ENCODE peak calls at places on chromosome 3, in seven cellular contexts. R, P, M, C, Y, U and L are unnamed samples.

GRCh38 chr3:41339758-41340157 is 140.5 kb downstream of the CTNNB1 start:
- DNase-seq in Y (no peak), M (no peak), C (no peak), P (no peak), U (no peak), R (no peak), L (no peak)

GRCh38 chr3:83048556-83048955 is 1287.1 kb upstream of the GBE1 start:
- DNase-seq in U (no peak), Y (no peak), R (no peak), P (no peak), C (no peak), M (no peak), L (no peak)

GRCh38 chr3:128584412-128585020 is 66.1 kb downstream of the RPN1 start:
- DNase-seq in P (no peak), R (peak), M (peak), C (no peak), U (no peak), Y (peak), L (peak)

GRCh38 chr3:65828706-65829105 is 210.0 kb downstream of the MAGI1 start:
- DNase-seq in C (no peak), U (no peak), R (no peak), Y (no peak), M (no peak), P (no peak), L (no peak)

GRCh38 chr3:84601303-84601702 is 357.5 kb upstream of the CADM2 start:
- DNase-seq in M (no peak), U (no peak), C (no peak), R (no peak), Y (no peak), P (no peak), L (no peak)

GRCh38 chr3:42803800-42804112 is 534 bp downstream of the HIGD1A start:
- DNase-seq in C (peak), P (peak), U (no peak), R (no peak), M (peak), Y (peak), L (no peak)

GRCh38 chr3:191131305-191131704 is 67.7 kb upstream of the OSTN start:
- DNase-seq in R (no peak), Y (no peak), C (no peak), U (no peak), M (no peak), P (no peak), L (no peak)

GRCh38 chr3:98548544-98548943 is 16.8 kb downstream of the GPR15 start:
- DNase-seq in Y (no peak), U (no peak), P (no peak), R (no peak), C (no peak), M (no peak), L (no peak)

GRCh38 chr3:134527037-134527436 is 41.2 kb downstream of the CEP63 start:
- DNase-seq in C (no peak), U (no peak), M (no peak), Y (peak), P (no peak), R (no peak), L (no peak)

GRCh38 chr3:195770081-195770840 is 41.5 kb downstream of the MUC4 start:
- DNase-seq in Y (no peak), U (no peak), C (no peak), P (no peak), R (peak), M (no peak), L (no peak)

GRCh38 chr3:55157736-55158135 is 229.9 kb upstream of the LRTM1 start:
- DNase-seq in P (no peak), C (no peak), R (no peak), U (no peak), M (no peak), Y (no peak), L (no peak)

GRCh38 chr3:178343433-178344038 is 192.7 kb upstream of the KCNMB2 start:
- DNase-seq in R (no peak), M (peak), U (no peak), P (no peak), C (no peak), Y (no peak), L (no peak)

GRCh38 chr3:157407769-157408168 is 28.9 kb upstream of the PTX3 start:
- DNase-seq in M (no peak), C (no peak), Y (no peak), R (no peak), P (no peak), U (no peak), L (no peak)